ENCODE peak calls at places on chromosomes 1 and 21, in six cellular contexts. Z is CD4-positive, alpha-beta memory T cell; Y is cardiac septum; I is AG04450; E is activated naive CD4-positive, alpha-beta T cell treated with Interleukin-2 at 50 U/mL for 16 hours; N is stimulated activated CD8-positive, alpha-beta memory T cell treated with anti-CD3 and anti-CD28 coated beads, Interleukin-15, amount 100 ng/mL, for 4 hours. B is an unnamed sample.
A peak's percentile ranks its signal among the peaks of the same experiment; 100 is the strongest.

GRCh38 chr1:56688522-56689026 is 43.5 kb downstream of the PRKAA2 start:
- DNase-seq in I (no peak), Y (no peak), Z (no peak), E (no peak), N (no peak), B (no peak)

GRCh38 chr1:206572835-206573771 is 39.2 kb downstream of the EIF2D start:
- DNase-seq in N (no peak), E (no peak), Y (no peak), Z (no peak), I (no peak), B (no peak)

GRCh38 chr1:42940851-42941639 is 17.6 kb downstream of the SLC2A1 start:
- DNase-seq in Y (no peak), I (peak; percentile 85), E (no peak), N (no peak), Z (no peak), B (peak; percentile 65)

GRCh38 chr21:41786521-41786987 is 19.7 kb upstream of the RIPK4 start:
- DNase-seq in Y (no peak), N (no peak), Z (no peak), I (no peak), E (no peak), B (no peak)

GRCh38 chr1:108585343-108585742 is 25.4 kb downstream of the EEIG2 start:
- DNase-seq in I (no peak), E (no peak), Z (no peak), Y (no peak), N (no peak), B (no peak)

GRCh38 chr1:212229654-212230053 is 55.6 kb upstream of the PPP2R5A start:
- DNase-seq in Y (no peak), E (no peak), I (peak; percentile 45), Z (no peak), N (no peak), B (no peak)

GRCh38 chr21:42654179-42654912 is 925 bp downstream of the PDE9A start:
- DNase-seq in E (no peak), N (no peak), Z (no peak), I (no peak), Y (no peak), B (no peak)

GRCh38 chr21:18529253-18529652 is 125.7 kb upstream of the TMPRSS15 start:
- DNase-seq in N (no peak), E (no peak), Z (no peak), I (no peak), Y (no peak), B (no peak)

GRCh38 chr1:3433076-3433475 is 21.4 kb upstream of the ARHGEF16 start:
- DNase-seq in I (no peak), Z (no peak), Y (no peak), E (no peak), N (no peak), B (peak; percentile 22)

GRCh38 chr1:10575616-10576015 is 100.9 kb downstream of the PEX14 start:
- DNase-seq in I (peak; percentile 26), Z (no peak), Y (no peak), E (no peak), N (no peak), B (no peak)

GRCh38 chr21:18782721-18783120 is 379.1 kb upstream of the TMPRSS15 start:
- DNase-seq in N (no peak), Z (no peak), Y (no peak), E (no peak), I (no peak), B (no peak)

GRCh38 chr21:37413553-37414291 is 47.1 kb downstream of the DYRK1A start:
- DNase-seq in Z (no peak), N (no peak), I (no peak), Y (no peak), E (no peak), B (no peak)

GRCh38 chr1:201840055-201840454 is 11.1 kb downstream of the IPO9 start:
- DNase-seq in E (no peak), I (no peak), Z (no peak), Y (no peak), N (no peak), B (no peak)

GRCh38 chr1:214604543-214604942 is 1.5 kb downstream of the CENPF start:
- DNase-seq in E (no peak), Y (no peak), Z (no peak), N (no peak), I (no peak), B (no peak)

GRCh38 chr1:241323510-241323909 is 33.5 kb downstream of the RGS7 start:
- DNase-seq in E (no peak), N (no peak), Z (no peak), Y (no peak), I (no peak), B (peak; percentile 22)

GRCh38 chr1:41371630-41372599 is 10.7 kb downstream of the FOXO6 start:
- DNase-seq in Y (no peak), N (no peak), Z (no peak), E (no peak), I (no peak), B (peak; percentile 79)

GRCh38 chr1:244680667-244681066 is 27.7 kb downstream of the DESI2 start:
- DNase-seq in E (no peak), Z (no peak), N (no peak), I (no peak), Y (no peak), B (no peak)

GRCh38 chr1:181318022-181318857 is 165.1 kb upstream of the CACNA1E start:
- DNase-seq in E (no peak), Y (no peak), I (no peak), Z (peak; percentile 11), N (no peak), B (no peak)

GRCh38 chr1:12544992-12545391 is 73.0 kb downstream of the DHRS3 start:
- DNase-seq in I (no peak), N (no peak), E (no peak), Z (no peak), Y (peak; percentile 27), B (no peak)

GRCh38 chr1:47416319-47417128 is 439 bp downstream of the FOXE3 start:
- DNase-seq in N (no peak), E (no peak), Y (no peak), Z (no peak), I (no peak), B (no peak)

GRCh38 chr1:244778356-244778755 is 57.1 kb upstream of the COX20 start:
- DNase-seq in N (no peak), I (peak; percentile 62), E (no peak), Y (no peak), Z (no peak), B (no peak)

GRCh38 chr1:51422367-51423097 is 92.2 kb upstream of the TTC39A start:
- DNase-seq in N (no peak), I (no peak), E (no peak), Z (no peak), Y (no peak), B (no peak)

GRCh38 chr1:217134857-217135568 is 411.8 kb upstream of the ESRRG start:
- DNase-seq in E (no peak), I (no peak), Z (no peak), N (no peak), Y (no peak), B (peak; percentile 36)

GRCh38 chr21:35107520-35107919 is 58.4 kb upstream of the RUNX1 start:
- DNase-seq in N (no peak), E (no peak), Z (no peak), Y (no peak), I (no peak), B (no peak)

GRCh38 chr1:178688244-178688643 is 36.8 kb upstream of the RALGPS2 start:
- DNase-seq in I (no peak), Y (no peak), N (no peak), Z (no peak), E (no peak), B (peak; percentile 35)

GRCh38 chr1:92411511-92411910 is 75.2 kb downstream of the GFI1 start:
- DNase-seq in Z (no peak), Y (no peak), I (peak; percentile 20), N (no peak), E (no peak), B (no peak)

GRCh38 chr1:201946224-201946908 is at the start of gene LMOD1:
- DNase-seq in I (peak; percentile 95), E (no peak), Y (peak; percentile 84), Z (no peak), N (no peak), B (peak; percentile 89)

GRCh38 chr21:43809853-43810504 is 20.6 kb downstream of the RRP1 start:
- DNase-seq in N (no peak), I (no peak), Y (no peak), Z (no peak), E (no peak), B (no peak)

GRCh38 chr1:33897092-33897725 is 33.3 kb downstream of the HMGB4 start:
- DNase-seq in E (no peak), N (no peak), Z (no peak), Y (no peak), I (no peak), B (no peak)

GRCh38 chr1:26110731-26111529 is 694 bp upstream of the PDIK1L start:
- DNase-seq in E (peak; percentile 78), Z (peak; percentile 81), I (no peak), Y (peak; percentile 88), N (peak; percentile 46), B (peak; percentile 75)

GRCh38 chr1:86871001-86871400 is 42.9 kb downstream of the SELENOF start:
- DNase-seq in Z (no peak), N (no peak), E (no peak), Y (no peak), I (no peak), B (no peak)

GRCh38 chr1:181971424-181971823 is 90.1 kb downstream of the ZNF648 start:
- DNase-seq in I (no peak), E (no peak), Z (no peak), N (no peak), Y (no peak), B (no peak)

GRCh38 chr1:116157096-116157495 is 45.9 kb downstream of the MAB21L3 start:
- DNase-seq in E (no peak), N (no peak), Z (no peak), Y (no peak), I (no peak), B (no peak)

GRCh38 chr1:32073387-32074229 is 869 bp downstream of the TMEM39B start:
- DNase-seq in Y (no peak), Z (no peak), I (no peak), E (no peak), N (no peak), B (no peak)

GRCh38 chr1:208219659-208220282 is 24.4 kb downstream of the PLXNA2 start:
- DNase-seq in N (no peak), Z (no peak), E (no peak), Y (peak; percentile 89), I (no peak), B (peak; percentile 81)

GRCh38 chr21:35408401-35408800 is 359.3 kb upstream of the RUNX1 start:
- DNase-seq in I (no peak), Z (no peak), E (no peak), Y (no peak), N (no peak), B (no peak)